ENCODE peak calls at places on chromosomes 12 and 14, in four cellular contexts. V is NCI-H446, S is MCF 10A, R is erythroblast. I is an unnamed sample.

GRCh38 chr14:80844872-80845271 is 96.7 kb downstream of the CEP128 start:
- DNase-seq in V (no peak), S (no peak), R (peak; percentile 10), I (no peak)

GRCh38 chr12:16331998-16332397 is 15.4 kb upstream of the MGST1 start:
- DNase-seq in V (no peak), S (no peak), R (no peak), I (no peak)

GRCh38 chr14:45298427-45299117 is 45.6 kb upstream of the MIS18BP1 start:
- DNase-seq in V (no peak), S (no peak), R (no peak), I (no peak)

GRCh38 chr14:68285421-68286179 is 466.0 kb downstream of the RAD51B start:
- DNase-seq in V (no peak), S (no peak), R (no peak), I (peak; percentile 30)

GRCh38 chr12:126726481-126727217 is 1540.3 kb upstream of the TMEM132C start:
- DNase-seq in V (no peak), S (no peak), R (no peak), I (no peak)

GRCh38 chr12:58732894-58733293 is 187.4 kb downstream of the LRIG3 start:
- DNase-seq in V (no peak), S (no peak), R (no peak), I (no peak)

GRCh38 chr12:113766133-113766879 is 199.8 kb downstream of the RBM19 start:
- DNase-seq in V (no peak), S (no peak), R (no peak), I (no peak)

GRCh38 chr12:112183141-112183581 is 57.8 kb downstream of the TRAFD1 start:
- DNase-seq in V (no peak), S (no peak), R (no peak), I (no peak)

GRCh38 chr12:12036901-12037300 is 33.8 kb upstream of the BCL2L14 start:
- DNase-seq in V (no peak), S (no peak), R (no peak), I (no peak)

GRCh38 chr14:24329736-24330135 is 5.1 kb downstream of the ADCY4 start:
- DNase-seq in V (no peak), S (no peak), R (peak; percentile 34), I (no peak)

GRCh38 chr14:58640959-58641358 is 3.2 kb downstream of the DACT1 start:
- DNase-seq in V (no peak), S (no peak), R (no peak), I (no peak)

GRCh38 chr12:50088577-50089335 is 3.6 kb downstream of the SMARCD1 start:
- DNase-seq in V (peak; percentile 38), S (peak; percentile 73), R (peak; percentile 75), I (peak; percentile 17)

GRCh38 chr14:25090716-25091454 is 40.9 kb upstream of the STXBP6 start:
- DNase-seq in V (no peak), S (no peak), R (no peak), I (no peak)

GRCh38 chr14:67392123-67392522 is 19.8 kb downstream of the PLEK2 start:
- DNase-seq in V (no peak), S (no peak), R (no peak), I (no peak)

GRCh38 chr12:77947326-77947725 is 116.6 kb downstream of the NAV3 start:
- DNase-seq in V (no peak), S (no peak), R (no peak), I (no peak)

GRCh38 chr12:54987611-54988231 is 3.2 kb upstream of the TESPA1 start:
- DNase-seq in V (no peak), S (no peak), R (peak; percentile 84), I (no peak)

GRCh38 chr12:26135010-26135420 is 10.2 kb upstream of the BHLHE41 start:
- DNase-seq in V (peak; percentile 73), S (peak; percentile 84), R (no peak), I (no peak)

GRCh38 chr12:8544295-8544694 is 3.6 kb upstream of the CLEC4E start:
- DNase-seq in V (peak; percentile 63), S (peak; percentile 56), R (peak; percentile 78), I (peak; percentile 39)

GRCh38 chr12:106499628-106500027 is 83.2 kb upstream of the RFX4 start:
- DNase-seq in V (no peak), S (no peak), R (no peak), I (no peak)

GRCh38 chr14:51880810-51881580 is 20.6 kb downstream of the GNG2 start:
- DNase-seq in V (no peak), S (no peak), R (no peak), I (no peak)